ENCODE peak calls at places on chromosomes 2 and 18, in ten cellular contexts. One of them, this sample, is unnamed. For H3K36me3, the result is how much of the 10 kb centered on the place peaks cover.

GRCh38 chr2:239461551-239462515 is 61.0 kb upstream of the HDAC4 start:
- DNase-seq in Peyer's patch: peak
- DNase-seq in neural progenitor cell: no peak
- DNase-seq in Caco-2: no peak
- DNase-seq in PC-3: no peak
- DNase-seq in ascending aorta: peak
- DNase-seq in SK-N-SH: no peak
- DNase-seq in spleen: no peak
- DNase-seq in CD8-positive, alpha-beta T cell: no peak
- DNase-seq in upper lobe of left lung: no peak
- DNase-seq in this sample: no peak

GRCh38 chr2:109648041-109648527 is 33.9 kb downstream of the SOWAHC start:
- DNase-seq in Peyer's patch: peak
- DNase-seq in neural progenitor cell: no peak
- DNase-seq in Caco-2: peak
- DNase-seq in PC-3: no peak
- DNase-seq in ascending aorta: peak
- DNase-seq in SK-N-SH: no peak
- DNase-seq in spleen: no peak
- DNase-seq in CD8-positive, alpha-beta T cell: no peak
- DNase-seq in upper lobe of left lung: no peak
- DNase-seq in this sample: no peak

GRCh38 chr2:150234787-150235512 is 252.5 kb downstream of the RND3 start:
- DNase-seq in Peyer's patch: peak
- DNase-seq in neural progenitor cell: no peak
- DNase-seq in Caco-2: no peak
- DNase-seq in PC-3: peak
- DNase-seq in ascending aorta: no peak
- DNase-seq in SK-N-SH: no peak
- DNase-seq in spleen: no peak
- DNase-seq in CD8-positive, alpha-beta T cell: no peak
- DNase-seq in upper lobe of left lung: no peak
- DNase-seq in this sample: no peak

GRCh38 chr2:212692466-212692865 is 153.9 kb upstream of the ERBB4 start:
- DNase-seq in Peyer's patch: no peak
- DNase-seq in neural progenitor cell: peak
- DNase-seq in Caco-2: no peak
- DNase-seq in PC-3: no peak
- DNase-seq in ascending aorta: no peak
- DNase-seq in SK-N-SH: no peak
- DNase-seq in spleen: no peak
- DNase-seq in CD8-positive, alpha-beta T cell: no peak
- DNase-seq in upper lobe of left lung: no peak
- DNase-seq in this sample: no peak

GRCh38 chr2:113124984-113125855 is 2.2 kb upstream of the IL1RN start:
- DNase-seq in Peyer's patch: no peak
- DNase-seq in neural progenitor cell: no peak
- DNase-seq in Caco-2: no peak
- DNase-seq in PC-3: peak
- DNase-seq in ascending aorta: no peak
- DNase-seq in SK-N-SH: no peak
- DNase-seq in spleen: no peak
- DNase-seq in CD8-positive, alpha-beta T cell: no peak
- DNase-seq in upper lobe of left lung: no peak
- DNase-seq in this sample: peak

GRCh38 chr2:110107092-110108079 is 8.2 kb downstream of the MALL start:
- DNase-seq in Peyer's patch: peak
- DNase-seq in neural progenitor cell: no peak
- DNase-seq in Caco-2: no peak
- DNase-seq in PC-3: peak
- DNase-seq in ascending aorta: peak
- DNase-seq in SK-N-SH: no peak
- DNase-seq in spleen: no peak
- DNase-seq in CD8-positive, alpha-beta T cell: no peak
- DNase-seq in upper lobe of left lung: no peak
- DNase-seq in this sample: no peak

GRCh38 chr2:23533014-23533730 is 148.2 kb downstream of the KLHL29 start:
- DNase-seq in Peyer's patch: no peak
- DNase-seq in neural progenitor cell: peak
- DNase-seq in Caco-2: no peak
- DNase-seq in PC-3: no peak
- DNase-seq in ascending aorta: no peak
- DNase-seq in SK-N-SH: no peak
- DNase-seq in spleen: no peak
- DNase-seq in CD8-positive, alpha-beta T cell: no peak
- DNase-seq in upper lobe of left lung: no peak
- DNase-seq in this sample: no peak

GRCh38 chr2:47907097-47907781 is 941 bp upstream of the FBXO11 start:
- DNase-seq in Peyer's patch: peak
- DNase-seq in neural progenitor cell: peak
- DNase-seq in Caco-2: peak
- DNase-seq in PC-3: peak
- DNase-seq in ascending aorta: no peak
- DNase-seq in SK-N-SH: no peak
- DNase-seq in spleen: no peak
- DNase-seq in CD8-positive, alpha-beta T cell: peak
- DNase-seq in upper lobe of left lung: no peak
- DNase-seq in this sample: peak

GRCh38 chr2:23230885-23231284 is 154.1 kb upstream of the KLHL29 start:
- DNase-seq in Peyer's patch: no peak
- DNase-seq in neural progenitor cell: peak
- DNase-seq in Caco-2: no peak
- DNase-seq in PC-3: no peak
- DNase-seq in ascending aorta: no peak
- DNase-seq in SK-N-SH: no peak
- DNase-seq in spleen: no peak
- DNase-seq in CD8-positive, alpha-beta T cell: no peak
- DNase-seq in upper lobe of left lung: no peak
- DNase-seq in this sample: no peak

GRCh38 chr2:43853141-43854081 is 14.6 kb downstream of the ABCG8 start:
- DNase-seq in Peyer's patch: peak
- DNase-seq in neural progenitor cell: no peak
- DNase-seq in Caco-2: no peak
- DNase-seq in PC-3: no peak
- DNase-seq in ascending aorta: no peak
- DNase-seq in SK-N-SH: no peak
- DNase-seq in spleen: peak
- DNase-seq in CD8-positive, alpha-beta T cell: no peak
- DNase-seq in upper lobe of left lung: no peak
- DNase-seq in this sample: no peak

GRCh38 chr18:59344990-59345389 is 14.1 kb downstream of the LMAN1 start:
- DNase-seq in Peyer's patch: no peak
- DNase-seq in neural progenitor cell: no peak
- DNase-seq in Caco-2: no peak
- DNase-seq in PC-3: no peak
- DNase-seq in ascending aorta: no peak
- DNase-seq in SK-N-SH: no peak
- DNase-seq in spleen: no peak
- DNase-seq in CD8-positive, alpha-beta T cell: no peak
- DNase-seq in upper lobe of left lung: no peak
- DNase-seq in this sample: no peak
- H3K36me3 ChIP-seq in Peyer's patch: under half
- H3K36me3 ChIP-seq in neural progenitor cell: half or more
- H3K36me3 ChIP-seq in Caco-2: under half
- H3K36me3 ChIP-seq in PC-3: half or more
- H3K36me3 ChIP-seq in ascending aorta: half or more
- H3K36me3 ChIP-seq in SK-N-SH: half or more
- H3K36me3 ChIP-seq in spleen: half or more
- H3K36me3 ChIP-seq in CD8-positive, alpha-beta T cell: under half
- H3K36me3 ChIP-seq in upper lobe of left lung: half or more
- H3K36me3 ChIP-seq in this sample: under half

GRCh38 chr2:144521702-144522101 is 1.8 kb upstream of the ZEB2 start:
- DNase-seq in Peyer's patch: no peak
- DNase-seq in neural progenitor cell: no peak
- DNase-seq in Caco-2: no peak
- DNase-seq in PC-3: no peak
- DNase-seq in ascending aorta: no peak
- DNase-seq in SK-N-SH: no peak
- DNase-seq in spleen: no peak
- DNase-seq in CD8-positive, alpha-beta T cell: no peak
- DNase-seq in upper lobe of left lung: no peak
- DNase-seq in this sample: no peak

GRCh38 chr2:144519597-144519933 is 354 bp downstream of the ZEB2 start:
- DNase-seq in Peyer's patch: no peak
- DNase-seq in neural progenitor cell: no peak
- DNase-seq in Caco-2: no peak
- DNase-seq in PC-3: no peak
- DNase-seq in ascending aorta: no peak
- DNase-seq in SK-N-SH: no peak
- DNase-seq in spleen: no peak
- DNase-seq in CD8-positive, alpha-beta T cell: no peak
- DNase-seq in upper lobe of left lung: no peak
- DNase-seq in this sample: no peak

GRCh38 chr2:144518744-144519596 is 949 bp downstream of the ZEB2 start:
- DNase-seq in Peyer's patch: peak
- DNase-seq in neural progenitor cell: no peak
- DNase-seq in Caco-2: no peak
- DNase-seq in PC-3: no peak
- DNase-seq in ascending aorta: no peak
- DNase-seq in SK-N-SH: no peak
- DNase-seq in spleen: no peak
- DNase-seq in CD8-positive, alpha-beta T cell: no peak
- DNase-seq in upper lobe of left lung: no peak
- DNase-seq in this sample: no peak

GRCh38 chr2:144520718-144521487 is 984 bp upstream of the ZEB2 start:
- DNase-seq in Peyer's patch: no peak
- DNase-seq in neural progenitor cell: no peak
- DNase-seq in Caco-2: no peak
- DNase-seq in PC-3: no peak
- DNase-seq in ascending aorta: no peak
- DNase-seq in SK-N-SH: no peak
- DNase-seq in spleen: no peak
- DNase-seq in CD8-positive, alpha-beta T cell: no peak
- DNase-seq in upper lobe of left lung: no peak
- DNase-seq in this sample: no peak

GRCh38 chr2:144519934-144520717 is at the start of gene ZEB2:
- DNase-seq in Peyer's patch: peak
- DNase-seq in neural progenitor cell: peak
- DNase-seq in Caco-2: no peak
- DNase-seq in PC-3: peak
- DNase-seq in ascending aorta: peak
- DNase-seq in SK-N-SH: peak
- DNase-seq in spleen: peak
- DNase-seq in CD8-positive, alpha-beta T cell: peak
- DNase-seq in upper lobe of left lung: no peak
- DNase-seq in this sample: no peak
- TF ChIP-seq CTCF in Peyer's patch: peak
- TF ChIP-seq CTCF in neural progenitor cell: peak
- TF ChIP-seq CTCF in Caco-2: no peak
- TF ChIP-seq CTCF in PC-3: peak
- TF ChIP-seq CTCF in ascending aorta: peak
- TF ChIP-seq CTCF in SK-N-SH: peak
- TF ChIP-seq CTCF in spleen: peak
- TF ChIP-seq CTCF in CD8-positive, alpha-beta T cell: peak
- TF ChIP-seq CTCF in upper lobe of left lung: peak
- TF ChIP-seq CTCF in this sample: no peak

GRCh38 chr18:3889121-3889520 is 439.1 kb downstream of the TGIF1 start:
- DNase-seq in Peyer's patch: no peak
- DNase-seq in neural progenitor cell: no peak
- DNase-seq in Caco-2: no peak
- DNase-seq in PC-3: no peak
- DNase-seq in ascending aorta: no peak
- DNase-seq in SK-N-SH: no peak
- DNase-seq in spleen: no peak
- DNase-seq in CD8-positive, alpha-beta T cell: no peak
- DNase-seq in upper lobe of left lung: no peak
- DNase-seq in this sample: peak

GRCh38 chr18:3886575-3887322 is 436.8 kb downstream of the TGIF1 start:
- DNase-seq in Peyer's patch: peak
- DNase-seq in neural progenitor cell: peak
- DNase-seq in Caco-2: peak
- DNase-seq in PC-3: no peak
- DNase-seq in ascending aorta: no peak
- DNase-seq in SK-N-SH: no peak
- DNase-seq in spleen: no peak
- DNase-seq in CD8-positive, alpha-beta T cell: no peak
- DNase-seq in upper lobe of left lung: no peak
- DNase-seq in this sample: no peak

GRCh38 chr18:3891245-3891644 is 441.3 kb downstream of the TGIF1 start:
- DNase-seq in Peyer's patch: no peak
- DNase-seq in neural progenitor cell: no peak
- DNase-seq in Caco-2: no peak
- DNase-seq in PC-3: no peak
- DNase-seq in ascending aorta: no peak
- DNase-seq in SK-N-SH: no peak
- DNase-seq in spleen: no peak
- DNase-seq in CD8-positive, alpha-beta T cell: no peak
- DNase-seq in upper lobe of left lung: no peak
- DNase-seq in this sample: no peak

GRCh38 chr18:3889803-3890202 is 439.8 kb downstream of the TGIF1 start:
- DNase-seq in Peyer's patch: no peak
- DNase-seq in neural progenitor cell: no peak
- DNase-seq in Caco-2: no peak
- DNase-seq in PC-3: no peak
- DNase-seq in ascending aorta: no peak
- DNase-seq in SK-N-SH: no peak
- DNase-seq in spleen: no peak
- DNase-seq in CD8-positive, alpha-beta T cell: no peak
- DNase-seq in upper lobe of left lung: no peak
- DNase-seq in this sample: peak

DNA sequence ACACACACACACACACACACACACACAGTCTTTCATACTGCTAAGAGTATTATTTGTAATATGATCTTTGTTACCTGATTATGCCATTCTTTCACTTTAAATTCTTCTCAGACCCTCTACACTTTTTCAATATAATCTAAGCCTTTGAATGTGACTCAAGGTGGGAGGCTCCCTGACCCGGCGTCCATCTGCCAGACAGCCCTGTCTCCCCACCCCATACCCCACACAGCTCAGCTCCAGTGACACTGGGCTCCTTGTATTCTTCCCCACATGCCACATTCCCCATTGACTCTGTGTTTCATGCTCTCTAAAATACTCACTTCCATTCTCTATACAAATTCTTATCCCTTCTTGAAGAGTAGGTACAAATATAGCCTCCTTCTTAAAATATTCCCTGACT is 442.2 kb downstream of the TGIF1 start:
- DNase-seq in Peyer's patch: no peak
- DNase-seq in neural progenitor cell: no peak
- DNase-seq in Caco-2: no peak
- DNase-seq in PC-3: no peak
- DNase-seq in ascending aorta: no peak
- DNase-seq in SK-N-SH: no peak
- DNase-seq in spleen: no peak
- DNase-seq in CD8-positive, alpha-beta T cell: no peak
- DNase-seq in upper lobe of left lung: no peak
- DNase-seq in this sample: no peak
- H3K36me3 ChIP-seq in Peyer's patch: under half
- H3K36me3 ChIP-seq in neural progenitor cell: under half
- H3K36me3 ChIP-seq in Caco-2: under half
- H3K36me3 ChIP-seq in PC-3: under half
- H3K36me3 ChIP-seq in ascending aorta: under half
- H3K36me3 ChIP-seq in SK-N-SH: under half
- H3K36me3 ChIP-seq in spleen: under half
- H3K36me3 ChIP-seq in CD8-positive, alpha-beta T cell: under half
- H3K36me3 ChIP-seq in upper lobe of left lung: under half
- H3K36me3 ChIP-seq in this sample: under half

DNA sequence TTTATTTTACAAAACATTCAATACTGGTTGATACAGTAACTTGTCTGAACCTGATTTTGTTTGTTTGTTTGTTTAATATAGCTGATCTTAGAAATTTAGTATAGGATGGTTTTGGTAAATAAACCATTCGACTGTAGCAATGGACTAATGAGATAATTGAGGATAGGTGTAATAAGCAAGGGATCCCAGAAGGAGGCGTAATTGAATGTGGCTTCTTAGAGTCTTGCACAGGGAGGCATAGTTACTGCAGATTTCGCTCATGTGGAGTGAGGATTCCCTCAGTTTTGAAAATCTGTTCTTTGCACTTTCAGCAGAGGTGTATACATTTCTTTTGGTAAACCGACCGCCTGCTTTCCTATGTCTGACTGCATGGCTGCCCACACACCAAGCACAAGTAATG is 709.6 kb downstream of the SOCS6 start:
- DNase-seq in Peyer's patch: no peak
- DNase-seq in neural progenitor cell: peak
- DNase-seq in Caco-2: no peak
- DNase-seq in PC-3: peak
- DNase-seq in ascending aorta: no peak
- DNase-seq in SK-N-SH: no peak
- DNase-seq in spleen: no peak
- DNase-seq in CD8-positive, alpha-beta T cell: no peak
- DNase-seq in upper lobe of left lung: no peak
- DNase-seq in this sample: no peak
- TF ChIP-seq CTCF in Peyer's patch: no peak
- TF ChIP-seq CTCF in neural progenitor cell: peak
- TF ChIP-seq CTCF in Caco-2: no peak
- TF ChIP-seq CTCF in PC-3: peak
- TF ChIP-seq CTCF in ascending aorta: no peak
- TF ChIP-seq CTCF in SK-N-SH: peak
- TF ChIP-seq CTCF in spleen: no peak
- TF ChIP-seq CTCF in CD8-positive, alpha-beta T cell: no peak
- TF ChIP-seq CTCF in upper lobe of left lung: no peak
- TF ChIP-seq CTCF in this sample: no peak